ENCODE peak calls at places on chromosomes 16 and 17, in six cellular contexts. V is heart left ventricle, N is ovary, M is body of pancreas, D is H1, W is right lobe of liver. O is an unnamed sample.

GRCh38 chr16:53654946-53655345 is 48.7 kb downstream of the RPGRIP1L start:
- DNase-seq in V (no peak), N (no peak), M (no peak), D (no peak), W (no peak), O (no peak)

GRCh38 chr16:57265850-57266530 is 18.5 kb downstream of the PLLP start:
- DNase-seq in V (peak; percentile 87), N (peak; percentile 41), M (peak; percentile 94), D (no peak), W (peak; percentile 51), O (no peak)

GRCh38 chr16:57998484-57998883 is 2.0 kb downstream of the ZNF319 start:
- DNase-seq in V (peak; percentile 57), N (no peak), M (no peak), D (no peak), W (peak; percentile 64), O (peak; percentile 16)

GRCh38 chr16:53872248-53873221 is 168.6 kb downstream of the FTO start:
- DNase-seq in V (no peak), N (no peak), M (no peak), D (no peak), W (no peak), O (no peak)

GRCh38 chr16:49698416-49698815 is 157.5 kb downstream of the ZNF423 start:
- DNase-seq in V (peak; percentile 54), N (peak; percentile 64), M (no peak), D (no peak), W (no peak), O (no peak)

GRCh38 chr17:47717261-47717697 is 15.8 kb upstream of the TBX21 start:
- DNase-seq in V (no peak), N (no peak), M (no peak), D (no peak), W (no peak), O (no peak)

GRCh38 chr16:13923703-13924298 is 3.8 kb downstream of the ERCC4 start:
- DNase-seq in V (no peak), N (no peak), M (no peak), D (no peak), W (no peak), O (no peak)

GRCh38 chr16:19595043-19595767 is 39.7 kb downstream of the VPS35L start:
- DNase-seq in V (peak; percentile 84), N (no peak), M (peak; percentile 37), D (no peak), W (no peak), O (no peak)

GRCh38 chr17:63478814-63479494 is 2.1 kb downstream of the ACE start:
- DNase-seq in V (peak; percentile 83), N (peak; percentile 68), M (peak; percentile 88), D (peak; percentile 91), W (peak; percentile 83), O (peak; percentile 56)

GRCh38 chr17:50687200-50688066 is 20.3 kb downstream of the ANKRD40 start:
- DNase-seq in V (no peak), N (peak; percentile 78), M (no peak), D (no peak), W (no peak), O (no peak)

GRCh38 chr17:6641374-6641818 is 536 bp downstream of the TXNDC17 start:
- DNase-seq in V (no peak), N (no peak), M (no peak), D (no peak), W (no peak), O (no peak)

GRCh38 chr17:44137891-44138709 is 3.6 kb upstream of the HROB start:
- DNase-seq in V (peak; percentile 90), N (peak; percentile 76), M (peak; percentile 68), D (peak; percentile 66), W (no peak), O (peak; percentile 74)

GRCh38 chr17:78406396-78406795 is 27.9 kb downstream of the PGS1 start:
- DNase-seq in V (no peak), N (no peak), M (no peak), D (no peak), W (no peak), O (no peak)

GRCh38 chr16:69626256-69626655 is 60.5 kb downstream of the NFAT5 start:
- DNase-seq in V (no peak), N (no peak), M (no peak), D (no peak), W (no peak), O (no peak)

GRCh38 chr16:2904100-2904921 is 7.4 kb upstream of the FLYWCH1 start:
- DNase-seq in V (peak; percentile 89), N (peak; percentile 83), M (peak; percentile 86), D (peak; percentile 90), W (peak; percentile 89), O (peak; percentile 78)

GRCh38 chr16:20744922-20745440 is 3.4 kb upstream of the THUMPD1 start:
- DNase-seq in V (no peak), N (no peak), M (no peak), D (no peak), W (no peak), O (no peak)

GRCh38 chr16:3173892-3174617 is 13.9 kb upstream of the OR1F1 start:
- DNase-seq in V (no peak), N (no peak), M (no peak), D (peak; percentile 95), W (peak; percentile 10), O (no peak)

GRCh38 chr17:34369571-34369970 is 6.5 kb upstream of the CCL1 start:
- DNase-seq in V (no peak), N (no peak), M (no peak), D (no peak), W (no peak), O (no peak)

GRCh38 chr16:69831212-69832123 is 69.3 kb downstream of the WWP2 start:
- DNase-seq in V (no peak), N (no peak), M (no peak), D (no peak), W (no peak), O (no peak)

GRCh38 chr16:65728652-65729051 is 606.8 kb upstream of the CDH11 start:
- DNase-seq in V (no peak), N (no peak), M (no peak), D (no peak), W (no peak), O (no peak)

GRCh38 chr16:68356249-68356918 is 45.6 kb downstream of the PRMT7 start:
- DNase-seq in V (no peak), N (no peak), M (no peak), D (no peak), W (no peak), O (no peak)
- TF ChIP-seq POLR2A in V (no peak), N (no peak), M (no peak), D (no peak), W (no peak), O (no peak)

GRCh38 chr17:4901108-4901647 is 1.7 kb downstream of the CHRNE start:
- DNase-seq in V (no peak), N (no peak), M (no peak), D (no peak), W (no peak), O (no peak)
- H3K4me3 ChIP-seq in V (peak overlapping the region; percentile 66), N (no peak overlapping the region), M (no peak overlapping the region), D (peak overlapping the region; percentile 45), W (no peak overlapping the region), O (no peak overlapping the region)

DNA sequence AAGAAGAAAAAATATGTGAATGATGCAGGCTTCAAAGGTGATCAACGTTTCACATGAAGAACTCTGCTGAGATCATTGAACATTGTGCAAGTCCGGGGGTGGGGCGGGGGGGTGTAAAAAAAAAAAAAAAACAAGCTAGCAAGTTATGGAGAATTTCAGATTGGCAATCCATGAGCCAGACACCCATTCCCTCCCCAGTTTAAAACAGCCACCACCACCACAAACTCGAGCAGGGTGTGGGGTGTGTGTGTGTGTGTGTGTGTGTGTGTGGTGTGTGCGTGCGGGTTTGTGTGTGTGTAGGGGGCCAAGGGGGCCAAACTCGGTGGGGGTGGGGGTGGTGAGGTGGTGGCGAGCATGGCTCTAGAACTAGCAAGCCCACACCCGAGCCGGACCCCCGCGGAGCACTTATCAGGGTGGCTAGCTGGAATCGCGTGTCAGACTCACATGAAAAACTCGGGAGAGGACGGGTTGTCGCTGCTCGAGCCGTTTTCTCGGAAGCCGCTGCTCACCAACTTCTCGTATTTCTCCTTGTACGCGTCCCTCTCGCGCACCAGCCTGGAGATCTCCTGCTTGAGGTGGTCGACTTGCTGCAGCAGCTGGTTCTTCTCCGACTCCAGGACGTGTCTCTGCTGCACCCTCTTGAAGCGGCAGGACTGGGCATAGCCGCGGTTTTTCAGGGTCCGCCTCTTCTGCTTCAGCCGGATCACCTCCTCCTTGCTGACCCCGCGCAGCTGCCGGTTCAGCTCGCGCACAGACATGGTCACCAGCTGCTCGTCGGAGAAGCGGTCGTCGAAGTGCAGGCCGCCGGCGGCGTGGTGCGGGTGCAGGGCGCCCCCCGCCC is 2.0 kb downstream of the MAF start:
- DNase-seq in V (peak; percentile 74), N (peak; percentile 67), M (peak; percentile 39), D (peak; percentile 67), W (peak; percentile 70), O (peak; percentile 82)
- TF ChIP-seq CTCF in V (no peak), N (no peak), M (no peak), D (peak; percentile 35), W (peak; percentile 24), O (peak; percentile 22)

DNA sequence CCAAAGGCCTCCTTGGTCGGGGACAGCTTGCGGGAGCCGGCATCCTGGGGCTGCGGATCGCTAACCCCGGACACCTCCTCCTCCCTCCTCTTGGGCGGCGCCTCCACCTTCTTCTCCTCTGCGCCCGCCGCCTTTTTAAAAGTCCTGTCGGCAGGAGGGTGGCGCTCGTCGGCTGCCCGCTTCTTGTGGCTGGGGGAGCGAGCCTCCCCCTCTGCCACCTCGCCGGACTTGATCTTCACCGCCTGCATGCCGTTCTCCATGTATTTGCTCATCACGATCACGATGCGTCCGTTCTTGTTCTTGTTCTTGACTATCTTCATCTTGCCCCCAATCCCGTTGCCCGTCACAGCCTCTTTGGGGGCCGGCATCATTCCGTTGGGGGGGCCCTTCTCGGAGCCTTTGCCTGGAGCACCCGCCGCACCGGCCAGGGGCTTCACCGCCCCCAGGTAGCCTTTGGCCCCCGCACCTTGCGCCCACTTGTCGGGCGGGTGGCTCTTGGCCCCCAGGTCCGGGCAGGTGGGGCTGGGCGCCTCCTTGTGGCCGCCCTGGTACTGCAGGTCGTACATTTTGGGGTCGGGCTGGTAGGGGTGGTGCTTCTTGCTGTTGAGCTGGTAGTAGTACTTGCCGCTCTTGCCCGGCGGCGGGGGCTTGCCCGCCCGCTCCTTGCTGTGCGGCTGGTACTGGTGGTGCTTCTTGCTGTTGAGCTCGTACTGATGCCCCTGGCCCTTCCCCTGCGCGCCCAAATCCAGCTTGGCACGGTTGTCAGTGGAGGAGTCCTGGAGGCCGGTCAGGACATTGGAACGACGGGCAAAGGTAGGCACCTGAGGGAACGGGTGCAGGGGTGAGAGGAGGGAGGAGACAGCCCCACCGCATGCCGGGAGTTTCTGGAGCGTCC is 4.4 kb downstream of the CBX4 start:
- DNase-seq in V (no peak), N (no peak), M (peak; percentile 41), D (peak; percentile 98), W (no peak), O (no peak)
- TF ChIP-seq POLR2A in V (no peak), N (no peak), M (no peak), D (no peak), W (no peak), O (no peak)

DNA sequence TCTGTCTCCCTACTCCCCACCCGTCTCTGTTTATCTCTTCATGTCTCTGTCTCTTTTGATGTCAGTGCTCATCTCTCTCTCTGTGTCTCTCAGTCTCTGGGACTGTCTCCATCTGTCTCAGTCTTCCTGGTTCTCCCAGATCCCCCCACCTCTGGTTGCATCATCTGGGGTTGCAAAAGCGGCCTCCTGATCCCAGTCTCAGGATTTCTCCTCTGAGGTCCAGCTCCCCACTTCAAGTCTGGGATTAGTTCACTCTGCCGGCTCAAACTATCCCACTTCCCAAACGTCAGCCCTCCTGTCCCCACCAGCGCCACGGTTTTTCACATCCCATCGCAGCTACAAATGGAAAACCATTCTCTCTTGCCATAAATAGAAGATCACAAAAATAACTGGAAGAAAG is 9.0 kb downstream of the TEKT5 start:
- DNase-seq in V (no peak), N (no peak), M (no peak), D (no peak), W (no peak), O (no peak)
- H3K4me3 ChIP-seq in V (no peak overlapping the region), N (no peak overlapping the region), M (no peak overlapping the region), D (no peak overlapping the region), W (no peak overlapping the region), O (no peak overlapping the region)